ENCODE peak calls at places on chromosome 21, in eight cellular contexts. P, L, K, D, Y, X, M and E are unnamed samples.
A peak's percentile ranks its signal among the peaks of the same experiment; 100 is the strongest.

GRCh38 chr21:39022901-39023693 is 160.2 kb downstream of the PSMG1 start:
- DNase-seq in P (no peak), L (peak; percentile 64), K (no peak), D (no peak), Y (peak; percentile 67), X (no peak), M (no peak), E (peak; percentile 99)

GRCh38 chr21:45504021-45504515 is 38.2 kb downstream of the SLC19A1 start:
- DNase-seq in P (no peak), L (no peak), K (peak; percentile 1), D (no peak), Y (no peak), X (no peak), M (no peak), E (no peak)

GRCh38 chr21:42860345-42860744 is 19.0 kb downstream of the WDR4 start:
- DNase-seq in P (no peak), L (no peak), K (no peak), D (no peak), Y (no peak), X (no peak), M (no peak), E (no peak)

GRCh38 chr21:45290948-45291612 is 3.4 kb upstream of the POFUT2 start:
- DNase-seq in P (no peak), L (no peak), K (no peak), D (no peak), Y (peak; percentile 33), X (no peak), M (no peak), E (no peak)

GRCh38 chr21:45615145-45615711 is 28.3 kb upstream of the PCBP3 start:
- DNase-seq in P (peak; percentile 50), L (peak; percentile 48), K (peak; percentile 76), D (no peak), Y (no peak), X (no peak), M (peak; percentile 82), E (no peak)

GRCh38 chr21:37079211-37079824 is 6.3 kb downstream of the TTC3 start:
- DNase-seq in P (no peak), L (peak; percentile 19), K (no peak), D (no peak), Y (no peak), X (peak; percentile 37), M (no peak), E (no peak)

GRCh38 chr21:42006765-42007164 is 3.4 kb downstream of the ZBTB21 start:
- DNase-seq in P (no peak), L (no peak), K (no peak), D (no peak), Y (no peak), X (no peak), M (no peak), E (no peak)

GRCh38 chr21:28136687-28137086 is 856.0 kb downstream of the LTN1 start:
- DNase-seq in P (no peak), L (no peak), K (no peak), D (no peak), Y (no peak), X (no peak), M (no peak), E (no peak)

GRCh38 chr21:42565886-42566523 is 52.4 kb downstream of the SLC37A1 start:
- DNase-seq in P (no peak), L (no peak), K (no peak), D (no peak), Y (no peak), X (no peak), M (no peak), E (no peak)

GRCh38 chr21:44082648-44083436 is 24.4 kb upstream of the PWP2 start:
- DNase-seq in P (no peak), L (no peak), K (no peak), D (no peak), Y (no peak), X (peak; percentile 86), M (no peak), E (no peak)

GRCh38 chr21:37204580-37204979 is 62.6 kb downstream of the VPS26C start:
- DNase-seq in P (no peak), L (no peak), K (no peak), D (no peak), Y (no peak), X (no peak), M (no peak), E (no peak)

GRCh38 chr21:27841084-27841483 is 874.2 kb upstream of the ADAMTS5 start:
- DNase-seq in P (no peak), L (no peak), K (no peak), D (no peak), Y (no peak), X (no peak), M (no peak), E (no peak)

GRCh38 chr21:24225432-24225831 is 1381.8 kb downstream of the MRPL39 start:
- DNase-seq in P (no peak), L (peak; percentile 31), K (no peak), D (no peak), Y (no peak), X (peak; percentile 51), M (no peak), E (no peak)

GRCh38 chr21:36763305-36763704 is 64.4 kb downstream of the SIM2 start:
- DNase-seq in P (no peak), L (no peak), K (no peak), D (no peak), Y (no peak), X (no peak), M (no peak), E (no peak)

GRCh38 chr21:42460391-42461184 is 35.4 kb downstream of the RSPH1 start:
- DNase-seq in P (no peak), L (peak; percentile 86), K (no peak), D (no peak), Y (no peak), X (no peak), M (peak; percentile 31), E (peak; percentile 86)